ENCODE peak calls at places on chromosomes 2 and 18, in seven cellular contexts. M is WTC11, D is breast epithelium, P is fibroblast of lung, K is pancreas, G is hypothalamus, X is astrocyte of the cerebellum. C is an unnamed sample.

GRCh38 chr2:70511986-70512729 is 41.5 kb downstream of the TGFA start:
- DNase-seq in M (no peak), G (no peak), D (no peak), P (no peak), K (no peak), X (no peak), C (no peak)

GRCh38 chr2:190927257-190927656 is 46.6 kb downstream of the GLS start:
- DNase-seq in X (peak), M (no peak), K (no peak), P (no peak), G (no peak), D (no peak), C (no peak)

GRCh38 chr2:230327418-230328154 is 593 bp downstream of the SP140L start:
- DNase-seq in G (no peak), P (no peak), X (no peak), D (no peak), M (no peak), K (no peak), C (no peak)

GRCh38 chr2:241141214-241141770 is 8.0 kb downstream of the PASK start:
- DNase-seq in K (no peak), G (no peak), M (no peak), X (no peak), P (no peak), D (no peak), C (no peak)

GRCh38 chr2:15874311-15874710 is 66.0 kb upstream of the MYCN start:
- DNase-seq in K (no peak), P (no peak), G (no peak), M (no peak), X (no peak), D (no peak), C (no peak)

GRCh38 chr2:215311625-215312394 is at the start of gene ATIC:
- DNase-seq in P (peak), X (peak), M (peak), G (peak), K (peak), D (peak), C (peak)

GRCh38 chr2:241562269-241562891 is 3.8 kb downstream of the BOK start:
- DNase-seq in X (no peak), D (no peak), G (no peak), M (no peak), P (no peak), K (no peak), C (no peak)

GRCh38 chr18:79454034-79454735 is 58.5 kb downstream of the NFATC1 start:
- DNase-seq in M (no peak), X (no peak), K (no peak), P (no peak), G (no peak), D (no peak), C (no peak)

GRCh38 chr2:136424112-136424511 is 306.2 kb upstream of the CXCR4 start:
- DNase-seq in D (no peak), P (no peak), M (no peak), G (no peak), K (no peak), X (no peak), C (no peak)

GRCh38 chr2:241041557-241042158 is 43.2 kb downstream of the SNED1 start:
- DNase-seq in D (no peak), X (no peak), M (no peak), K (no peak), G (no peak), P (no peak), C (no peak)

GRCh38 chr2:42105330-42106256 is 57.8 kb downstream of the PKDCC start:
- DNase-seq in D (no peak), X (no peak), P (peak), M (no peak), G (no peak), K (peak), C (no peak)

GRCh38 chr18:3623769-3624545 is 174.0 kb downstream of the TGIF1 start:
- DNase-seq in X (peak), K (peak), M (peak), P (peak), G (no peak), D (peak), C (no peak)

GRCh38 chr2:113160962-113161361 is 12.8 kb upstream of the PSD4 start:
- DNase-seq in X (no peak), K (no peak), G (no peak), M (no peak), P (no peak), D (no peak), C (no peak)

GRCh38 chr2:234996041-234996440 is 44.2 kb downstream of the SH3BP4 start:
- DNase-seq in G (no peak), M (no peak), D (no peak), X (peak), P (no peak), K (no peak), C (no peak)

GRCh38 chr2:172403402-172403801 is 24.0 kb upstream of the ITGA6 start:
- DNase-seq in G (no peak), X (no peak), M (no peak), D (no peak), P (no peak), K (no peak), C (no peak)

GRCh38 chr2:8229546-8229986 is 452.3 kb upstream of the ID2 start:
- DNase-seq in M (peak), D (peak), K (peak), G (no peak), P (peak), X (peak), C (no peak)

GRCh38 chr2:239869272-239870155 is 155.6 kb downstream of the NDUFA10 start:
- DNase-seq in K (no peak), G (no peak), D (no peak), P (no peak), M (no peak), X (no peak), C (no peak)

GRCh38 chr2:49621014-49621413 is 466.7 kb upstream of the FSHR start:
- DNase-seq in M (no peak), G (no peak), D (no peak), P (no peak), K (no peak), X (no peak), C (no peak)

GRCh38 chr2:219025637-219026585 is 15.4 kb downstream of the CFAP65 start:
- DNase-seq in M (no peak), D (no peak), P (no peak), K (no peak), G (peak), X (no peak), C (no peak)

GRCh38 chr2:523698-524270 is 153.4 kb downstream of the TMEM18 start:
- DNase-seq in K (no peak), G (no peak), X (no peak), M (no peak), D (no peak), P (no peak), C (no peak)

GRCh38 chr2:38090928-38091327 is 15.0 kb upstream of the CYP1B1 start:
- DNase-seq in G (no peak), D (no peak), K (no peak), X (no peak), P (no peak), M (no peak), C (no peak)

GRCh38 chr2:88669371-88670214 is 21.9 kb upstream of the RPIA start:
- DNase-seq in K (no peak), P (peak), M (peak), G (no peak), X (peak), D (no peak), C (no peak)

GRCh38 chr2:158926478-158926948 is 41.9 kb upstream of the TANC1 start:
- DNase-seq in K (no peak), P (peak), G (no peak), X (peak), M (no peak), D (no peak), C (no peak)

GRCh38 chr2:210356944-210357343 is 42.0 kb upstream of the MYL1 start:
- DNase-seq in G (no peak), X (no peak), M (no peak), P (no peak), D (no peak), K (no peak), C (no peak)